ENCODE peak calls at places on chromosome 13, in five cellular contexts. One of them, this sample, is unnamed.

GRCh38 chr13:29933401-29933800 is 83.0 kb upstream of the UBL3 start:
- DNase-seq in uterus: no peak
- DNase-seq in H1: no peak
- DNase-seq in transverse colon: no peak
- DNase-seq in dorsolateral prefrontal cortex: no peak
- DNase-seq in this sample: no peak

GRCh38 chr13:101529419-101529818 is 76.9 kb downstream of the ITGBL1 start:
- DNase-seq in uterus: no peak
- DNase-seq in H1: no peak
- DNase-seq in transverse colon: no peak
- DNase-seq in dorsolateral prefrontal cortex: no peak
- DNase-seq in this sample: peak

GRCh38 chr13:65914707-65915106 is 1315.4 kb downstream of the PCDH9 start:
- DNase-seq in uterus: no peak
- DNase-seq in H1: no peak
- DNase-seq in transverse colon: no peak
- DNase-seq in dorsolateral prefrontal cortex: no peak
- DNase-seq in this sample: no peak

GRCh38 chr13:59533561-59534337 is 630.0 kb downstream of the DIAPH3 start:
- DNase-seq in uterus: no peak
- DNase-seq in H1: no peak
- DNase-seq in transverse colon: no peak
- DNase-seq in dorsolateral prefrontal cortex: no peak
- DNase-seq in this sample: peak

GRCh38 chr13:91652389-91652788 is 254.0 kb downstream of the GPC5 start:
- DNase-seq in uterus: no peak
- DNase-seq in H1: no peak
- DNase-seq in transverse colon: no peak
- DNase-seq in dorsolateral prefrontal cortex: no peak
- DNase-seq in this sample: no peak

GRCh38 chr13:25761041-25761440 is 290.8 kb downstream of the SHISA2 start:
- DNase-seq in uterus: no peak
- DNase-seq in H1: no peak
- DNase-seq in transverse colon: no peak
- DNase-seq in dorsolateral prefrontal cortex: no peak
- DNase-seq in this sample: no peak

GRCh38 chr13:111460548-111461444 is 140.4 kb downstream of the TEX29 start:
- DNase-seq in uterus: peak
- DNase-seq in H1: peak
- DNase-seq in transverse colon: peak
- DNase-seq in dorsolateral prefrontal cortex: peak
- DNase-seq in this sample: no peak

GRCh38 chr13:112616586-112617381 is 28.8 kb upstream of the TUBGCP3 start:
- DNase-seq in uterus: no peak
- DNase-seq in H1: peak
- DNase-seq in transverse colon: no peak
- DNase-seq in dorsolateral prefrontal cortex: no peak
- DNase-seq in this sample: peak

GRCh38 chr13:30504081-30504480 is 38.3 kb upstream of the HMGB1 start:
- DNase-seq in uterus: no peak
- DNase-seq in H1: no peak
- DNase-seq in transverse colon: no peak
- DNase-seq in dorsolateral prefrontal cortex: no peak
- DNase-seq in this sample: no peak

GRCh38 chr13:29922281-29922821 is 71.9 kb upstream of the UBL3 start:
- DNase-seq in uterus: no peak
- DNase-seq in H1: no peak
- DNase-seq in transverse colon: no peak
- DNase-seq in dorsolateral prefrontal cortex: no peak
- DNase-seq in this sample: no peak

GRCh38 chr13:94154362-94154761 is 325.1 kb downstream of the DCT start:
- DNase-seq in uterus: no peak
- DNase-seq in H1: no peak
- DNase-seq in transverse colon: no peak
- DNase-seq in dorsolateral prefrontal cortex: no peak
- DNase-seq in this sample: no peak

GRCh38 chr13:43230989-43231388 is 207.6 kb downstream of the DNAJC15 start:
- DNase-seq in uterus: no peak
- DNase-seq in H1: no peak
- DNase-seq in transverse colon: no peak
- DNase-seq in dorsolateral prefrontal cortex: no peak
- DNase-seq in this sample: no peak

GRCh38 chr13:44052843-44053607 is 173.3 kb downstream of the LACC1 start:
- DNase-seq in uterus: peak
- DNase-seq in H1: peak
- DNase-seq in transverse colon: peak
- DNase-seq in dorsolateral prefrontal cortex: peak
- DNase-seq in this sample: no peak

GRCh38 chr13:63161219-63161618 is 1745.6 kb upstream of the PCDH20 start:
- DNase-seq in uterus: no peak
- DNase-seq in H1: no peak
- DNase-seq in transverse colon: no peak
- DNase-seq in dorsolateral prefrontal cortex: no peak
- DNase-seq in this sample: no peak

DNA sequence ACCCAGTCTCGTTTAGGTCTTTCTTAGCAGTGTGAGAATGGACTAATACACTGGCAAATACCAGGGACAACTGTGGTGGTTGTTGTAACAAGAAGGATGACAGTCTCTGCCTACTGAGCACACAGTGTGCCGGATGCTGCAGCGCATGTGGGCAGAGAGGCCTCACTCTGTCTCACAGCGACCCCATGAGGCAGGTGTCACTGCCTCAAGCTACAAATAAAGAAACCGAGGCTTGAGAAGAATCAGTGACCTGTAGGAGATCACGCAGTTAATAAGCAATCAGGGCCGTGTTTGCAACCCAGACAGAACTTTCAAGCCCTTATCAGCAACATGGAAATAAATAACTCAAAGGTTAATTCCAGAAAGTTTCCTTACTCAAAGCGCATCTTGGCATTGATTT is 40.5 kb upstream of the GAS6 start:
- DNase-seq in uterus: peak
- DNase-seq in H1: peak
- DNase-seq in transverse colon: peak
- DNase-seq in dorsolateral prefrontal cortex: peak
- DNase-seq in this sample: peak
- TF ChIP-seq CTCF in uterus: peak
- TF ChIP-seq CTCF in H1: peak
- TF ChIP-seq CTCF in transverse colon: peak
- TF ChIP-seq CTCF in dorsolateral prefrontal cortex: peak
- TF ChIP-seq CTCF in this sample: peak

GRCh38 chr13:109782066-109782822 is 4.1 kb downstream of the IRS2 start:
- DNase-seq in uterus: no peak
- DNase-seq in H1: no peak
- DNase-seq in transverse colon: no peak
- DNase-seq in dorsolateral prefrontal cortex: no peak
- DNase-seq in this sample: no peak

GRCh38 chr13:109783815-109784589 is 2.4 kb downstream of the IRS2 start:
- DNase-seq in uterus: peak
- DNase-seq in H1: no peak
- DNase-seq in transverse colon: no peak
- DNase-seq in dorsolateral prefrontal cortex: no peak
- DNase-seq in this sample: no peak

GRCh38 chr13:109784590-109785140 is 1.7 kb downstream of the IRS2 start:
- DNase-seq in uterus: peak
- DNase-seq in H1: peak
- DNase-seq in transverse colon: peak
- DNase-seq in dorsolateral prefrontal cortex: peak
- DNase-seq in this sample: no peak

GRCh38 chr13:109782823-109783411 is 3.5 kb downstream of the IRS2 start:
- DNase-seq in uterus: no peak
- DNase-seq in H1: no peak
- DNase-seq in transverse colon: no peak
- DNase-seq in dorsolateral prefrontal cortex: no peak
- DNase-seq in this sample: no peak

GRCh38 chr13:109783447-109783814 is 3.0 kb downstream of the IRS2 start:
- DNase-seq in uterus: no peak
- DNase-seq in H1: peak
- DNase-seq in transverse colon: no peak
- DNase-seq in dorsolateral prefrontal cortex: no peak
- DNase-seq in this sample: no peak
- H3K27ac ChIP-seq in uterus: no peak
- H3K27ac ChIP-seq in H1: no peak
- H3K27ac ChIP-seq in transverse colon: no peak
- H3K27ac ChIP-seq in dorsolateral prefrontal cortex: peak
- H3K27ac ChIP-seq in this sample: no peak

DNA sequence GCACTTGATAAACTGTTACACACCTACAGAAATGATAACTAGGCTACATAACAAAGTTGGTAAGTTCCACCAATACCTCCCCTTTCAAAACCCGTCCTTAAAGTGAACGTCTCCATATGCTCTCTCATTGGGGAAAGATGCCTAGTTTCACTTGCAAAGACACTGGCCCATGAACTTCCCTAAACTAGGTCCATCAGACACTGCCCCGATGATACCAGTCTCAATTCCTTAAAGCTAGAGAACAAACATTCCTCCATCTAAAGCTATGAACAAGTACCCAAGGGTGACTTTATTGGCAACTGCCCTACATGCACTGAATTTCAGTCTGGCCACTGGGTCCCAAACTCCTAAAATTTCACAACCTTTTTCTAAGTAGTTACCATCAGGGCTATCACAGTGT is 39.9 kb downstream of the FOXO1 start:
- DNase-seq in uterus: no peak
- DNase-seq in H1: no peak
- DNase-seq in transverse colon: no peak
- DNase-seq in dorsolateral prefrontal cortex: no peak
- DNase-seq in this sample: no peak
- TF ChIP-seq CTCF in uterus: no peak
- TF ChIP-seq CTCF in H1: no peak
- TF ChIP-seq CTCF in transverse colon: no peak
- TF ChIP-seq CTCF in dorsolateral prefrontal cortex: no peak
- TF ChIP-seq CTCF in this sample: no peak

GRCh38 chr13:27601208-27601607 is 19.1 kb downstream of the LNX2 start:
- DNase-seq in uterus: no peak
- DNase-seq in H1: no peak
- DNase-seq in transverse colon: no peak
- DNase-seq in dorsolateral prefrontal cortex: no peak
- DNase-seq in this sample: no peak

GRCh38 chr13:27599096-27599495 is 21.2 kb downstream of the LNX2 start:
- DNase-seq in uterus: no peak
- DNase-seq in H1: no peak
- DNase-seq in transverse colon: no peak
- DNase-seq in dorsolateral prefrontal cortex: no peak
- DNase-seq in this sample: no peak

GRCh38 chr13:27601771-27602170 is 18.6 kb downstream of the LNX2 start:
- DNase-seq in uterus: no peak
- DNase-seq in H1: no peak
- DNase-seq in transverse colon: no peak
- DNase-seq in dorsolateral prefrontal cortex: no peak
- DNase-seq in this sample: no peak

GRCh38 chr13:27599845-27600553 is 20.3 kb downstream of the LNX2 start:
- DNase-seq in uterus: no peak
- DNase-seq in H1: no peak
- DNase-seq in transverse colon: no peak
- DNase-seq in dorsolateral prefrontal cortex: no peak
- DNase-seq in this sample: no peak

DNA sequence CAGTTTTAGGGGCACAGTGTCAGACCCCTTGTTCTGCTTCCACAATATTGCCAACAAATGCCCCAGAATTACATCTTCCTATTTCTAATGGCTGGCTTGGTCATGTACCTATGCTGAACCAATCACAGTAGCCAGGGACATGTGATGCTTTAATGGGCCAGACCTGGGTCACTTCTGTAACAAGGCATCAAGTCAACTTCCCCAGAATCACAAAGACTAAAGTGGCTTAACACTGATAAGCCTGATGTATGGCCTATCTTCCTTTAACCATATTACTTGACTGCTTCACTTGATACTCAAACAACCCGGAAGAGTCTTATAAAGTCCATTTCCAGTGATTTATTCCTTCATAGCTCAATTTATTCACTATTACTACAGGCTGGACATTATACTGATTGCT is 19.6 kb downstream of the LNX2 start:
- DNase-seq in uterus: no peak
- DNase-seq in H1: no peak
- DNase-seq in transverse colon: no peak
- DNase-seq in dorsolateral prefrontal cortex: no peak
- DNase-seq in this sample: no peak
- H3K27ac ChIP-seq in uterus: no peak
- H3K27ac ChIP-seq in H1: no peak
- H3K27ac ChIP-seq in transverse colon: no peak
- H3K27ac ChIP-seq in dorsolateral prefrontal cortex: no peak
- H3K27ac ChIP-seq in this sample: no peak

DNA sequence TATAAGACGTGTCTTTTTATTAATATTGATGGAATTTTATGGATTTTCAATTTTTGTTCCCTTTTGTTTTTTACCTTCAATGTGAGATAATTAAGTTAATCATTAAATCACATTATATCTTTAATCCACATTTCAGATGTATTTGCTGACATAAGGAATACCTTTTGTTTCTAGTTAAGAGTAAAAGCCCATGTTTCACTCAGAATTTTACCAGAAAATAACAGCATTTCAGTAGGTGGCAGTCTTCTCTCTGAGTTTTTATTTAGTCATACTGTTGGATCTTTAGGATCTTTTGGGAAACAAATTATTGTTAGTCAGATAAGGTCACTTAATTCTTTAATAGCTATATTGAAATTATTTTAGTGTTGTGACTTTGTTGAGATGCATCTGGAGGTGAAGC is 67.9 kb downstream of the NDFIP2 start:
- DNase-seq in uterus: no peak
- DNase-seq in H1: no peak
- DNase-seq in transverse colon: no peak
- DNase-seq in dorsolateral prefrontal cortex: no peak
- DNase-seq in this sample: no peak
- TF ChIP-seq CTCF in uterus: no peak
- TF ChIP-seq CTCF in H1: no peak
- TF ChIP-seq CTCF in transverse colon: no peak
- TF ChIP-seq CTCF in dorsolateral prefrontal cortex: peak
- TF ChIP-seq CTCF in this sample: peak

GRCh38 chr13:52159159-52159982 is at the start of gene NEK3:
- DNase-seq in uterus: peak
- DNase-seq in H1: peak
- DNase-seq in transverse colon: peak
- DNase-seq in dorsolateral prefrontal cortex: peak
- DNase-seq in this sample: peak
- H3K27ac ChIP-seq in uterus: peak
- H3K27ac ChIP-seq in H1: no peak
- H3K27ac ChIP-seq in transverse colon: peak
- H3K27ac ChIP-seq in dorsolateral prefrontal cortex: peak
- H3K27ac ChIP-seq in this sample: peak

GRCh38 chr13:45823583-45823982 is 28.0 kb downstream of the SIAH3 start:
- DNase-seq in uterus: no peak
- DNase-seq in H1: peak
- DNase-seq in transverse colon: no peak
- DNase-seq in dorsolateral prefrontal cortex: no peak
- DNase-seq in this sample: no peak

GRCh38 chr13:45820106-45820838 is 31.3 kb downstream of the SIAH3 start:
- DNase-seq in uterus: no peak
- DNase-seq in H1: peak
- DNase-seq in transverse colon: no peak
- DNase-seq in dorsolateral prefrontal cortex: peak
- DNase-seq in this sample: no peak

GRCh38 chr13:45821861-45822260 is 29.7 kb downstream of the SIAH3 start:
- DNase-seq in uterus: no peak
- DNase-seq in H1: peak
- DNase-seq in transverse colon: no peak
- DNase-seq in dorsolateral prefrontal cortex: no peak
- DNase-seq in this sample: no peak

GRCh38 chr13:45812599-45813372 is 38.8 kb downstream of the SIAH3 start:
- DNase-seq in uterus: no peak
- DNase-seq in H1: no peak
- DNase-seq in transverse colon: no peak
- DNase-seq in dorsolateral prefrontal cortex: no peak
- DNase-seq in this sample: no peak

GRCh38 chr13:45817833-45818232 is 33.7 kb downstream of the SIAH3 start:
- DNase-seq in uterus: no peak
- DNase-seq in H1: no peak
- DNase-seq in transverse colon: no peak
- DNase-seq in dorsolateral prefrontal cortex: no peak
- DNase-seq in this sample: no peak
- TF ChIP-seq CTCF in uterus: no peak
- TF ChIP-seq CTCF in H1: peak
- TF ChIP-seq CTCF in transverse colon: no peak
- TF ChIP-seq CTCF in dorsolateral prefrontal cortex: no peak
- TF ChIP-seq CTCF in this sample: peak